ENCODE peak calls at places on chromosomes 2 and 18, in four cellular contexts. M, U, E and V are unnamed samples.

GRCh38 chr2:46874236-46874929 is 41.2 kb downstream of the MCFD2 start:
- DNase-seq in M (no peak), U (no peak), E (no peak), V (no peak)

GRCh38 chr2:234212534-234212933 is 162.0 kb downstream of the SPP2 start:
- DNase-seq in M (peak), U (no peak), E (no peak), V (no peak)

GRCh38 chr2:170525566-170525900 is 189.6 kb upstream of the SP5 start:
- DNase-seq in M (peak), U (peak), E (no peak), V (peak)

GRCh38 chr2:217098435-217098834 is 238.6 kb upstream of the TNP1 start:
- DNase-seq in M (no peak), U (no peak), E (no peak), V (no peak)

GRCh38 chr18:2948038-2948437 is 64.9 kb downstream of the LPIN2 start:
- DNase-seq in M (peak), U (peak), E (no peak), V (no peak)

GRCh38 chr18:12851709-12852108 is 32.3 kb downstream of the PTPN2 start:
- DNase-seq in M (no peak), U (no peak), E (no peak), V (no peak)

GRCh38 chr18:27184115-27185024 is 738 bp downstream of the CHST9 start:
- DNase-seq in M (no peak), U (peak), E (no peak), V (no peak)

GRCh38 chr18:79927597-79928562 is 23.6 kb downstream of the SLC66A2 start:
- DNase-seq in M (peak), U (no peak), E (peak), V (peak)

GRCh38 chr2:85095094-85095493 is 38.1 kb upstream of the TCF7L1 start:
- DNase-seq in M (no peak), U (no peak), E (no peak), V (no peak)